ENCODE peak calls at places on chromosomes 2 and 18, in four cellular contexts. R is mesendoderm, L is MM.1S, G is aorta. Y is an unnamed sample. For H3K4me1, the result is how much of the 10 kb centered on the place peaks cover.

GRCh38 chr2:43273477-43273876 is 47.1 kb upstream of the ZFP36L2 start:
- DNase-seq in R (no peak), L (no peak), G (peak), Y (peak)

GRCh38 chr2:148619560-148620190 is 24.9 kb upstream of the EPC2 start:
- DNase-seq in R (no peak), L (no peak), G (no peak), Y (no peak)

GRCh38 chr2:120450196-120450820 is 104.4 kb downstream of the INHBB start:
- DNase-seq in R (no peak), L (no peak), G (no peak), Y (no peak)

GRCh38 chr2:5609191-5609590 is 83.0 kb upstream of the SOX11 start:
- DNase-seq in R (peak), L (no peak), G (no peak), Y (no peak)

GRCh38 chr2:150507071-150507470 is 19.6 kb upstream of the RND3 start:
- DNase-seq in R (no peak), L (no peak), G (no peak), Y (no peak)

GRCh38 chr2:216773072-216773471 is 77.7 kb upstream of the IGFBP5 start:
- DNase-seq in R (no peak), L (no peak), G (peak), Y (peak)

GRCh38 chr2:99637157-99637697 is 147.4 kb upstream of the REV1 start:
- DNase-seq in R (no peak), L (no peak), G (no peak), Y (no peak)

GRCh38 chr2:173943139-173943538 is 22.0 kb downstream of the SP3 start:
- DNase-seq in R (peak), L (no peak), G (no peak), Y (no peak)

GRCh38 chr2:233448220-233448559 is 93.9 kb downstream of the DGKD start:
- DNase-seq in R (peak), L (no peak), G (no peak), Y (no peak)

GRCh38 chr18:27185025-27185763 is at the start of gene CHST9:
- DNase-seq in R (peak), L (no peak), G (no peak), Y (no peak)
- H3K4me3 ChIP-seq in R (peak), L (peak), G (no peak), Y (no peak)

DNA sequence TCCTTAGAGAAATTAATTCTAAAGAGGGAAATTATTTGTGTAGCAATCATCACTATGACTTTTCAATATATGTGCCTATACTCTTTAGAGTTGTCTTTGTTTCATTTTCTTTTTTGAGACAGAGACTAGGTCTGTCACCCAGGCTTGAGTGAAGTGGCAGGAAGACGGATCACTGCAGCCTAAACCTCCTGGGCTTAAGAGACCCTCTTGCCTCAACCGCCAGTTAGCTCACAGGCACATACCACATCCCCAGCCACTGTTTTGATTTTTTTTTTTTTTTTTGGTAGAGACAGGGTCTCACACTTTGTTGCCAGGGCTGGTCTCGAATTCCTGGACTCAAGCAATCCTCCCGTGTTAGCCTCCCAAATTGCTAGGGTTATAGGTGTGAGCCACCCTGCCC is 12.4 kb downstream of the YWHAQ start:
- DNase-seq in R (no peak), L (peak), G (no peak), Y (no peak)
- H3K4me1 ChIP-seq in R (under half), L (under half), G (under half), Y (under half)

DNA sequence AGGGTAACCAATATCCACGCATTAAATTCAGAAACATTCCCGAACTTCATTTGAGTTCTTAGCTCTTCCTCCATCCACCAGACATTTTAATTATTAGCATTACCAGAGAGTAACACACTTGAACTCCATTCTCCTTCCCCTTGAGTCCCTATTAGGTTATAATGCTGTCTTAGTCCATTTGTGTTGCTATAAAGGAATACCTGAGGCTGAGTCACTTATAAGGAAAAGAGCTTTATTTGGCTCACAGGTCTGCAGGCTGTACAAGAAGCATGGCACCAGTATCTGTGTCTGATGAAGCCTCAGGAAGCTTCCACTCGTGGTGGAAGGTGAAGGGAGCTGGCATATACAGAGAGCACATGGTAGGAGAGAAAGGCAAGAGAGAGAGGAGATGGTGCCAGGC is 25.4 kb downstream of the TBC1D8 start:
- DNase-seq in R (no peak), L (no peak), G (no peak), Y (no peak)
- H3K4me3 ChIP-seq in R (no peak), L (no peak), G (no peak), Y (no peak)

GRCh38 chr2:188788621-188789020 is 185.6 kb upstream of the COL3A1 start:
- DNase-seq in R (no peak), L (no peak), G (peak), Y (no peak)
- H3K4me1 ChIP-seq in R (under half), L (under half), G (under half), Y (under half)

DNA sequence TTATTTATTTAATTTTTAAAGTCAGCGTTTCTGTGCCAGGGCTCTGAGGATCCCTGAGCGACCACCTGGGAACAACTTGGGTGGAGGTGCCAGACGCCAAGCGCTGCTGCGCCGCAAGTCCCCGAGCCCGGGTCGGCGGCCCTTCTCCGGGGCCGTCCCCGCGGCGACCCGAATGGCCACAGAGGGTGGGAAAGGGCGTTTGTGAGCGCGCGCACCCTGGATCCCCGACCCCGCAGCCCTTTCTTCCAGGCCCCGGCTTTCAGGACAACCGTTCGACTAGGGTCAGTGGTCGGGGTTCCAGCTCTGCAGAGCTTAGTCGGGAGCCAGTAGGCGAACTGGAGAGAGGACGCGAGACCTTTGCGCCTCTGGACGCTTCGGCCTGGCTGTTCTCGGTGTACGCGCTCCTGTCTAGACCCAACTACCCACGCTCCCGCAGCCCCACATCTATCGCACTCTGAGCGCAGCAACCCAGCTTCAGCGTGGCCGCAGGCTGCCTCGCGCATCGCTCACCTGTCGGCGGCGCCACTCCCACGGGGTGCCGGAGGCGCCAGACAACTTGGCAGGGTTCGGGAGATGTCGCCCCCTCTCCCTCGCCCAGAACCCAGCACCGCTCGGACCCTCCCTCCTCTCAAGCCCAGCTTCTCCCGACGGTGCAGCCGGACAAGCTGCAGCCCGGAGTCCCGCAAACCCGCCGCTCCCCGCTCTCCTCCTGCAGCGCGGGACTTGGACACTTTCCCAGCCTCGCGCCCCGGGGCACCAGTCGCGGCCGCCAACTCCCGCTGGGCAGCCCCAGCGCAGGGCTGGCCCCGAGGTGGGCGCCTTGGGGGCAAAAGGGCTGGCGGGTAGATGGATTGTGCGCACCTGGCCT is 785 bp downstream of the LYPD1 start:
- DNase-seq in R (peak), L (no peak), G (no peak), Y (no peak)
- H3K4me3 ChIP-seq in R (peak), L (no peak), G (no peak), Y (no peak)

DNA sequence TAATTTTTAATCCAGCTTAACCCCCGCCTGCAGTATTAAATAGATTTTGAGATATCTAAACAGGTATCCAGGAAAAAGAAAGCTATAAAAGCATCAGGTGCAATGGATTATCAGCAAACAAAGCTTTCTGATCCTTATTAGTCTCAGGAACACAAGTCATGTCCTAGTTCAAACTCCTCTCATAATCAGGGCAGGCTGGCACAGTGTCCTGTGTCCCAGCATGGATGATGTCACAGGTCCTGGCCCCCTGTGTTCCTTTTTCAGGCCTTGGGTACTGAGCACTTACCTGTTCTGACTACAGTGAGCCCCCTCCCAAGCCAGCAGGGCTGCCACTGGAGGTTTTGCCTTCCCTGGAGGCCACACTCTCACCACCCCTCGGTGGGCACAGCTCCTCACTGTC is 19.5 kb upstream of the MRO start:
- DNase-seq in R (no peak), L (no peak), G (no peak), Y (no peak)
- H3K4me1 ChIP-seq in R (under half), L (under half), G (under half), Y (under half)

DNA sequence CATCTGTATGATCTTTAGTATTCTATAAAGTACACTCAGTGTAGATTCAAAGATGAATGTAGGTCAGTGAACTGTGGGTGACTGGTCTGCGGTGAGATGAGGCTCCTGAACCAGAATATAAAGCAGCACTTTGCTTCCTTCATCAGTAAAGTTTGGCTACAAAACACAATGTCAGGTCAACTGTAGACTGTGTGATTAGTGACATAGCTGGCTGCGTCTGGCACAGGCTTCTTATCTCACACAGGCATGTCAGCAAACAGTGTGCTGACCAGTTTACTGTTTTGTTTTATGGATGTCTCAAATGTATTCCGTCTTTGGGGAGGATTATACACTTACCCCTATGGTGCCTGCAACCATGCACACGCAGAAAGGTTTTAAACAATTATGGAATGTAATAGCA is 87.1 kb downstream of the ZNF236 start:
- DNase-seq in R (no peak), L (no peak), G (no peak), Y (no peak)
- H3K4me3 ChIP-seq in R (no peak), L (no peak), G (no peak), Y (no peak)

GRCh38 chr18:63195410-63196159 is 124.0 kb downstream of the BCL2 start:
- DNase-seq in R (no peak), L (no peak), G (no peak), Y (no peak)
- H3K4me1 ChIP-seq in R (under half), L (under half), G (under half), Y (under half)

DNA sequence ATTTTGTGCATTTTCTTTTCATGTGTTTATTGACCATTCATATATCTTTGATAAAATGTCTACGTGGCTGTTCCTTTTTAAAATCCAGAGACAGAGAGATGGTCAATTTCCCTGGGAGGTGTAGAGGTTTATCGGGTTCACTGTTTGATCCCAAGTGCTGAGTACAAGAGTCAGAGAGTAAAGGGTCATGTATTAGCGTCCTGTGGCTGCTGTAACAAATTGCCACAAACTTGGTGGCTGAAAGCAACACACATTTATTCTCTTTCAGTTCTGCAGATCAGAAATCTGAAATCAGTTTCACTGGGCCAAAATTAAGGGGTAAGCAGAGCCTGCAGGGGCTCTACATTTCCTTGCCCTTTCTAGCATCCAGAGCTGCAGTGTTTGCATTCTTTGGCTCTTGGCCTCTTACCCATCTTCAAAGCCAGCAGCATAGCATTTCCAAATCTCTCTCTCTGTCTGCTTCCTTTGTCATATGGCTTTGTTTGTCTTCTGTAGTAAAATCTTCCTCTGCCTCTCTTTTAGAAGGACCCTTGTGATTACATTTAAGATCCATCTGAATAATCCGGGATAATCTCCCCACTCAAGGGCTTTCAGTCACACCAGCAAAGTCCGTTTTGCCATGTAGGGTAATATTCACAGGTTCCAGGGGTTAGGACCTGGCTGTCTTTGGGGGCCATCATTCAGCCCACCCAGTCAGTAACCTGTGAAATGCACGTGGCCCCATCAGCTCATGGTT is 49.9 kb downstream of the TMEM17 start:
- DNase-seq in R (no peak), L (no peak), G (no peak), Y (no peak)
- H3K4me3 ChIP-seq in R (no peak), L (no peak), G (no peak), Y (no peak)

GRCh38 chr2:191320881-191321280 is 75.7 kb downstream of the MYO1B start:
- DNase-seq in R (no peak), L (no peak), G (no peak), Y (no peak)
- H3K4me1 ChIP-seq in R (under half), L (under half), G (under half), Y (half or more)